ENCODE peak calls at places on chromosomes 7 and 10, in six cellular contexts. A, J, F, N, S and B are unnamed samples.

GRCh38 chr7:1086588-1087461 is 1.1 kb upstream of the GPER1 start:
- DNase-seq in S (peak; percentile 73), J (peak; percentile 52), F (peak; percentile 72), A (peak; percentile 73), N (peak; percentile 74), B (no peak)

GRCh38 chr10:71433116-71433982 is 36.6 kb downstream of the CDH23 start:
- DNase-seq in F (no peak), J (no peak), S (no peak), A (no peak), N (no peak), B (no peak)

GRCh38 chr10:70502406-70502805 is 23.8 kb downstream of the PALD1 start:
- DNase-seq in N (no peak), J (no peak), A (no peak), S (no peak), F (no peak), B (no peak)

GRCh38 chr10:94803307-94803706 is 40.8 kb downstream of the CYP2C19 start:
- DNase-seq in N (no peak), A (no peak), F (no peak), S (no peak), J (no peak), B (no peak)

GRCh38 chr7:97479740-97480290 is 252.1 kb upstream of the TAC1 start:
- DNase-seq in J (no peak), A (no peak), N (no peak), F (no peak), S (no peak), B (no peak)

GRCh38 chr10:74244097-74244685 is 93.2 kb downstream of the ADK start:
- DNase-seq in S (peak; percentile 99), F (no peak), N (no peak), J (peak; percentile 74), A (peak; percentile 26), B (peak; percentile 34)

GRCh38 chr7:25642849-25643248 is 414.6 kb upstream of the NPVF start:
- DNase-seq in F (no peak), A (no peak), J (no peak), S (no peak), N (no peak), B (no peak)

GRCh38 chr7:50069613-50070012 is 23.4 kb downstream of the ZPBP start:
- DNase-seq in A (no peak), F (peak; percentile 44), J (peak; percentile 31), N (peak; percentile 31), S (peak; percentile 35), B (no peak)

GRCh38 chr7:74604326-74605020 is 53.0 kb upstream of the GTF2I start:
- DNase-seq in F (peak; percentile 55), N (no peak), S (peak; percentile 83), J (no peak), A (no peak), B (no peak)

GRCh38 chr7:144854839-144855424 is 19.1 kb upstream of the TPK1 start:
- DNase-seq in F (no peak), A (no peak), S (peak; percentile 53), N (no peak), J (peak; percentile 22), B (no peak)

GRCh38 chr7:116859323-116859722 is 3.1 kb upstream of the CAPZA2 start:
- DNase-seq in A (no peak), F (no peak), J (peak; percentile 65), N (no peak), S (peak; percentile 73), B (peak; percentile 44)

GRCh38 chr7:142482899-142483658 is 225.2 kb upstream of the PRSS58 start:
- DNase-seq in F (no peak), N (no peak), A (peak; percentile 34), J (peak; percentile 51), S (peak; percentile 66), B (no peak)

GRCh38 chr10:6778992-6779701 is 199.1 kb upstream of the PRKCQ start:
- DNase-seq in N (peak; percentile 32), F (peak; percentile 41), J (peak; percentile 95), S (peak; percentile 88), A (no peak), B (peak; percentile 61)

GRCh38 chr10:23980054-23980453 is 228.9 kb upstream of the KIAA1217 start:
- DNase-seq in J (no peak), A (no peak), N (no peak), S (no peak), F (no peak), B (no peak)

GRCh38 chr10:97684866-97685394 is 2.1 kb downstream of the AVPI1 start:
- DNase-seq in N (no peak), J (peak; percentile 20), F (no peak), A (no peak), S (peak; percentile 31), B (no peak)
- TF ChIP-seq CTCF in N (no peak), J (no peak), F (no peak), A (no peak), S (no peak), B (no peak)

GRCh38 chr10:103066141-103067098 is 126.7 kb downstream of the NT5C2 start:
- DNase-seq in F (no peak), J (no peak), N (no peak), S (no peak), A (no peak), B (no peak)

GRCh38 chr10:103057980-103058568 is 135.0 kb downstream of the NT5C2 start:
- DNase-seq in F (no peak), N (no peak), A (no peak), S (no peak), J (no peak), B (no peak)

GRCh38 chr10:103067484-103067883 is 125.6 kb downstream of the NT5C2 start:
- DNase-seq in A (no peak), F (no peak), S (no peak), J (no peak), N (no peak), B (no peak)

GRCh38 chr10:103067951-103068350 is 125.1 kb downstream of the NT5C2 start:
- DNase-seq in S (no peak), N (no peak), J (no peak), F (no peak), A (no peak), B (no peak)

GRCh38 chr10:103062854-103063642 is 130.0 kb downstream of the NT5C2 start:
- DNase-seq in N (no peak), A (no peak), F (no peak), S (peak; percentile 27), J (no peak), B (no peak)
- TF ChIP-seq CTCF in N (no peak), A (no peak), F (no peak), S (peak; percentile 47), J (peak; percentile 14), B (no peak)

DNA sequence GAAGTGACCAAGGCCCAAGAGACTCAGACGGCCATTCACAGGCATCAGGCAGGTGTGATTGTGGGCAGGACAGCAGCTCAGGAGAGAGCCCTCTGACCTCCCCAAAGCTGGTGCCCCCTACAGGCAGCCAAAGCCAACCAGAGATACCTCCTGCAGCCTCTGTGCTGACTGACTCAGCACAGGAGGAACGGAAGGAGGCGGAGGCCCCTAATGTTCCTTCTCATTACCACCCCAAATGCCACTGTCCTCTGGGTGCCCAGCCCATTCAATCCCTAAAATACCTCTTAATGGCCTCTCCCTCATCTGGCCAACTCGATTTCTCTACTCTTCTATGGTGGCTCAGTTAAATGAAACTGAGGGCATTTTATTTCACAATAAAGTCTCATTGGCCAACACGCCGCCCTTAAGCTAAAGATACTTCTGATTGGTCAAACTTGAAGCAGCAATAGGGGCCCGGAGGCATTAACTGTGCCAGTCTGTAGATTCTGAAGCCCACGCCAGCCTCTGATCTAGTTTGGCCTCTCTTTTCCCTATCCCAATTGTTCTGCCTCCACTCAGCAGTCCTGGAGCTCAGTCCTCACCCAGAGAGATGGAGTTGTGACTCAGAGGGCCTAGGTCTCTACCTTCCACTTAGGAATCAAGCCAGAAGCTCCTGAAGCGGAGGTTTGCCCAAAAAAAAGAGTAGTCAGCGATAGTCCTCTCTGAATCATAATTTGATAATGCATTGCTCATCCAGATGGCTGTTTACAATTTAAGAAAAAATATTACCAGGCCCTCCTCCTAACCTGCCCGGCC is 1.2 kb downstream of the CYREN start:
- DNase-seq in N (no peak), S (peak; percentile 82), J (no peak), F (no peak), A (peak; percentile 59), B (no peak)
- TF ChIP-seq CTCF in N (no peak), S (peak; percentile 49), J (peak; percentile 39), F (no peak), A (peak; percentile 61), B (peak; percentile 32)

DNA sequence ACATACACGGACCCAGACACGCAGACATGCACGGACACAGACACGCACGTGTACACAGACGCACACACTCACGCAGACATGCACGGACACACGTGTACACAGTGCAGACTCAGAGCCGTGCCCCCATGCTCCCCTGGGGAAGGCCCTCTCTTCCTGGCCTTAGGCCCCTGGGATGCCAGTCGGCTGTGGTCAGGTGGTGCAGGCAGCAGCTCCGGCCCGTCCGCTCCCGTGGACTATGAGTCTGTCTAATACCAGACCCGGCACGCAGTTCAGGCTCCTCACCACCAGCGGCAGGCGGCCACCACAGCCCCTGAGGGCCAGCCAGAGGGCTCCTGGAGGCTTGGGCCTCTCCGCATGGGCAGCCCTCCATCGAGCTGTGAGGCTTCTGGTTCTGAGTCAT is 52.0 kb upstream of the NKX6-2 start:
- DNase-seq in A (no peak), N (no peak), S (no peak), J (no peak), F (no peak), B (no peak)
- TF ChIP-seq CTCF in A (no peak), N (no peak), S (no peak), J (no peak), F (no peak), B (no peak)

GRCh38 chr7:131602304-131602993 is 46.0 kb upstream of the PODXL start:
- DNase-seq in N (no peak), S (no peak), J (no peak), A (peak; percentile 36), F (no peak), B (no peak)

GRCh38 chr7:131591674-131592328 is 35.4 kb upstream of the PODXL start:
- DNase-seq in J (no peak), S (no peak), N (no peak), A (no peak), F (no peak), B (no peak)

GRCh38 chr7:131595699-131596098 is 39.3 kb upstream of the PODXL start:
- DNase-seq in A (no peak), N (no peak), F (no peak), J (no peak), S (no peak), B (no peak)

GRCh38 chr7:131600578-131600977 is 44.1 kb upstream of the PODXL start:
- DNase-seq in A (no peak), S (no peak), J (peak; percentile 59), F (no peak), N (no peak), B (no peak)

GRCh38 chr7:131596785-131597184 is 40.4 kb upstream of the PODXL start:
- DNase-seq in F (no peak), N (no peak), J (no peak), A (no peak), S (no peak), B (no peak)
- TF ChIP-seq CTCF in F (no peak), N (no peak), J (no peak), A (no peak), S (no peak), B (no peak)

DNA sequence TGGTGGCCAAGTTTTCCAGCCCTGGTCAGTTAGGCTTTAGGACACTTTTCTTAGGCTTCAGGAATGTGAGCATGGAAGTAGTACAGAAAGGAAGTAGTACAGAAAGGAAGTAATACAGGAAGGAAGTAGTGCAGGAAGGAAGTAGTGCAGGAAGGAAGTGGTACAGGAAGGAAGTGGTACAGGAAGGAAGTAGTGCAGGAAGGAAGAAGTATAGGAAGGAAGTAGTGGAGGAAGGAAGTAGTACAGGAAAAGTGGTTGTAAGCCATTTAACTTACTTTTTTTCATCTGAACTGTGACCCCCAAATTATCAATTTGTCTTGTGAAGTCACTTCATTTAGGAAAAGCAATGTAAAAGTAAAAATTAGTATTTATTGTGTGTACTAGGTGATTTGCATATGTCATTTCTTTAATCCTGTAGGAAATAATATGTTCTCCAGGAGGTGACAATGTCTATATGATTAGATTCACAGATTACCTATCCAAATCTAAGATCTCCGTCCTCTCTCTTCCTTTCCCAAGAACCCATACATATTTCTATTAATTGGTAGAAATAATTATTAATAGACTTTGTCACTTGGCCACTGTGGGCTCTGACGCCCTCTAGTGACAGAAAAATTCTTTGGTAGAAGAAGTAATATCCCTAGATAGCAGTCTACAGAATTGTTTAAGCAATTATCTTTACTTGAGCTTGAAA is 3.9 kb upstream of the FAS start:
- DNase-seq in A (peak; percentile 27), N (no peak), J (peak; percentile 53), S (peak; percentile 57), F (no peak), B (no peak)
- TF ChIP-seq CTCF in A (peak; percentile 75), N (peak; percentile 82), J (peak; percentile 59), S (peak; percentile 77), F (peak; percentile 52), B (peak; percentile 66)